ENCODE peak calls at places on chromosomes 13 and 19, in five cellular contexts. One of them, this sample, is unnamed.

GRCh38 chr19:16074488-16075365 is 1.6 kb upstream of the TPM4 start:
- DNase-seq in A549: no peak
- DNase-seq in HepG2: no peak
- DNase-seq in GM12878: no peak
- DNase-seq in K562: no peak
- DNase-seq in this sample: no peak

GRCh38 chr13:71613347-71613746 is 253.7 kb downstream of the DACH1 start:
- DNase-seq in A549: no peak
- DNase-seq in HepG2: no peak
- DNase-seq in GM12878: no peak
- DNase-seq in K562: no peak
- DNase-seq in this sample: peak

GRCh38 chr19:38216785-38217746 is 7.0 kb downstream of the DPF1 start:
- DNase-seq in A549: no peak
- DNase-seq in HepG2: no peak
- DNase-seq in GM12878: no peak
- DNase-seq in K562: peak
- DNase-seq in this sample: no peak

GRCh38 chr19:2810141-2811091 is 9.3 kb upstream of the ZNF554 start:
- DNase-seq in A549: no peak
- DNase-seq in HepG2: no peak
- DNase-seq in GM12878: no peak
- DNase-seq in K562: no peak
- DNase-seq in this sample: no peak

GRCh38 chr19:51695702-51696315 is 2.7 kb downstream of the SPACA6 start:
- DNase-seq in A549: no peak
- DNase-seq in HepG2: no peak
- DNase-seq in GM12878: no peak
- DNase-seq in K562: no peak
- DNase-seq in this sample: no peak

GRCh38 chr19:55229145-55229788 is 704 bp upstream of the TMEM86B start:
- DNase-seq in A549: no peak
- DNase-seq in HepG2: no peak
- DNase-seq in GM12878: no peak
- DNase-seq in K562: no peak
- DNase-seq in this sample: no peak

GRCh38 chr19:34985249-34986022 is 14.7 kb upstream of the GRAMD1A start:
- DNase-seq in A549: no peak
- DNase-seq in HepG2: no peak
- DNase-seq in GM12878: no peak
- DNase-seq in K562: no peak
- DNase-seq in this sample: no peak

GRCh38 chr13:98847780-98848179 is 95.3 kb upstream of the SLC15A1 start:
- DNase-seq in A549: no peak
- DNase-seq in HepG2: no peak
- DNase-seq in GM12878: no peak
- DNase-seq in K562: peak
- DNase-seq in this sample: peak

GRCh38 chr13:76225815-76226489 is 589.8 kb downstream of the LMO7 start:
- DNase-seq in A549: no peak
- DNase-seq in HepG2: no peak
- DNase-seq in GM12878: no peak
- DNase-seq in K562: no peak
- DNase-seq in this sample: no peak

GRCh38 chr19:48512504-48513288 is 1.1 kb upstream of the LMTK3 start:
- DNase-seq in A549: no peak
- DNase-seq in HepG2: no peak
- DNase-seq in GM12878: no peak
- DNase-seq in K562: no peak
- DNase-seq in this sample: peak
- H3K4me3 ChIP-seq in A549: peak
- H3K4me3 ChIP-seq in HepG2: peak
- H3K4me3 ChIP-seq in GM12878: peak
- H3K4me3 ChIP-seq in K562: peak
- H3K4me3 ChIP-seq in this sample: peak

DNA sequence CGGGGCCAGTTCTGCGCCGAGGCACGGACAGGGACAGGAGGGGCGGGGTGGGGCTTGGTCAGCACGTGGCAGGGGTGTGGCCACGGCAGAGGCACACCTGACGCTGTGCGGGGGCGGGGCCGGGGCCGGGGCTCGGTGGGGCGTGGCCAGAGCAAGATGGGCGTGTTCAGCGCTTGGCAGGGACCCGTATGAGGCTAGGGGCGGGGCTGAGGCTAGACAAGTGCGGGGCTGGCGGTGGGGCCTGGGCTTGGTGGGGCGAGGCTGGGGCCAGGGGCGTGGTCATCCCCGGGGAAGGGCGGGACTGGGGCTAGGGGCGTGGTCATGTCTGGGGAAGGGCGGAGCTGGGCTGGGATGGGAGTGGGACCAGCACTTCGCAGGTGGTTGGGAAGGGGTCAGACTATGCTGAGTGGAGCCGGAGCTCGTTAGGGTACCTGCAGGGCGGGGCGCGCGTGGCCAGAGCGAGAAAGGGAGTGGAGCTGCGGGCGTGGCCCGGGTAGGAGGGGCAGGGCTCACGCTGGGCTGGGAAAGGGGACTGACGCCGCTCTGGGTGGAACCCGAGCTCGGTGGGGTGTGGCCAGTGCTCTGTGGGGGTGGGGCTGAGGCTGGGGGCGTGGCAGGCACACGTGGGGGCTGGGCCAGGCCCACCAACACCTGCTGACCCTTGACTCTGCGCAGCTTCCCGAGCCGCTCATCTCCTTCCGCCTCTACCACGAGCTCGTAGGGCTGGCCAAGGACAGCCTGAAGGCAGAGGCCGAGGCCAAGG is 12.8 kb downstream of the POLR2E start:
- DNase-seq in A549: peak
- DNase-seq in HepG2: no peak
- DNase-seq in GM12878: no peak
- DNase-seq in K562: peak
- DNase-seq in this sample: peak
- TF ChIP-seq MYC in A549: no peak
- TF ChIP-seq MYC in HepG2: no peak
- TF ChIP-seq MYC in GM12878: no peak
- TF ChIP-seq MYC in K562: no peak
- TF ChIP-seq MYC in this sample: no peak

DNA sequence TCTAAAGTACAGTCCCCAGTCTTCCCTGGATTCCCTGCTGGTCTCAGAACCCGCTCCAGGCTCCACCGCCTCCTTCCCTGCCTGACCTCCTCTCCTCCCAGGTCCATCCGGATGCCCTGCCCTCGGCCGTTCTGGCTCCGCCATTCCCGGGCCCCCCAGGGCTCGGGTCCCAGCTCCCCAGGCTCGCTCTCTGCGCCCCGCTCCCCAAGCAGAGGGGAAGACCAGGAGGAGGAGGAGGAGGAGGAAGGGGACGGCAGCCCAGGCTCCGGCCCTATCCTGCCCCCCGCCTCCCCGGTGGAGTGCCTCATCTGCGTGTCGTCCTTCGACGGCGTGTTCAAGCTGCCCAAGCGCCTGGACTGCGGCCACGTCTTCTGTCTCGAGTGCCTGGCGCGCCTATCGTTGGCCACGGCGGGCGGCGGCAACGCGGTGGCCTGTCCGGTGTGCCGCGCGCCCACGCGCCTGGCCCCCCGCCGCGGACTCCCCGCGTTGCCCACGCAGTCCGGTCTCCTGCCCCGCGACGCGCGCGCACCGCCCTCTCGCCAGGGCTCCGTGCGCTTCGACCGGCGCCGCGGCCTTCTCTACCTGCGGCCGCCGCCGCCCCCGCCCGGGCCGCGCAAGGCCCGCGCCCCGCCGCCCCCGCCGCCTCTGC is 647 bp downstream of the RNF225 start:
- DNase-seq in A549: no peak
- DNase-seq in HepG2: no peak
- DNase-seq in GM12878: no peak
- DNase-seq in K562: no peak
- DNase-seq in this sample: no peak
- H3K4me3 ChIP-seq in A549: no peak
- H3K4me3 ChIP-seq in HepG2: no peak
- H3K4me3 ChIP-seq in GM12878: no peak
- H3K4me3 ChIP-seq in K562: no peak
- H3K4me3 ChIP-seq in this sample: no peak

DNA sequence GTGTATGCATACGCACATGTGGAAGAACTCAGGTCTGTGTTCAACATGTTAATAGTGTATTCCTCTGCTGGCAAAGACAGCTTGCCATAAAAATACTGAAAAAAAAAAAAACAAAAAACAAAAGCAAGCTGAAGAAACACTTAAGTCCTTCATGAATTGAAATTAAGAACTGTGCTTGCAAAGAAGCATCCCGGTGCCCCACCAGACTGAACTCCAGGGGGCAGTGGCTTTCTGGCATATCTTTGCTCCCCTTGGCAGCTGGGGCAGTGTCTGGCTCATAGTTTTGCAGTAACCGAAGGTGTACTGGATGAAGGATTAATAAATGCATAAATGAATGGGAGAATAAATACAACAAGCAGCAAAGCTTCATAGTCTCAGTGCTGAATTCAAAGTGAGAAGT is 187.6 kb downstream of the LHFPL6 start:
- DNase-seq in A549: no peak
- DNase-seq in HepG2: no peak
- DNase-seq in GM12878: no peak
- DNase-seq in K562: no peak
- DNase-seq in this sample: peak
- TF ChIP-seq MYC in A549: no peak
- TF ChIP-seq MYC in HepG2: no peak
- TF ChIP-seq MYC in GM12878: no peak
- TF ChIP-seq MYC in K562: no peak
- TF ChIP-seq MYC in this sample: no peak

DNA sequence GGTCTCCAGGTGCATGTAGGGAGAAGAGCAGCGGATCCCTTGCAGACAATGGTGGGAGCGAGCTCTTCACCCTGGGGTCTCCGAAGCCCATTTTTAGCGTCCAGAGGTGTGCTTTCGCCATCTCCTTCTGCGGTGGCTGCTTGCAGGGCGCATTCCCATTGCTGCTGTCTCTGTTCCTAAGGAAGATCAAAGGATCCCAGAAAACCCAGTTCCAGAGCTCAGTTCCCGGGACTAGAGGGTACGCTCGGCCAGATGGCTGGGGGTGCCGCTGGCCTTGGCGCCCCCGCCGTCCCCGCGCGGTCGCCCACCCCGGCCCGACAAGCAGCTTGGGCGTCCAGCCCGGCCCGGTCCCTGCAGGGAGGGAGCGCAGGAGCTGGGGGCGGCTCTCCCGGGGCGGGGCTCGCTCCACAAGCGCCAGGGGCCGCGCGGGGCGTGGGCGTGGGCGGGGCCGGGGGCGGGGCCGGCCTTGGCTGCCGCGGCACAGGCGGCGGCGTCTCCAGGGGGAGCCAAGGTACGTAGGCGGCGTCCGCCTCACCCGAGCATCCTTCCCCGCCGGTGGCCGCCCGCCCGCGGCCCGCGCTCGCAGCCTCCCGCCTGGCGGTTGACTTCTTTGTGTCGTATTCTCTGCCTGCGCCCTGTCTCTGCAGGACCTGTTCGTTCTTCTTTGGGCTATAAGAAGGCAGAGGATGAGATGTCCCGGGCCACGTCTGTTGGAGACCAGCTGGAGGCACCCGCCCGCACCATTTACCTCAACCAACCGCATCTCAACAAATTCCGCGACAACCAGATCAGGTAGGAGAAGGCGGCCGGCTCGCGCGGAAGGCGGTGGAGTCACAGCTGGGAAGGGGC is 96.8 kb downstream of the ATP8A2 start:
- DNase-seq in A549: peak
- DNase-seq in HepG2: no peak
- DNase-seq in GM12878: no peak
- DNase-seq in K562: peak
- DNase-seq in this sample: no peak
- H3K4me3 ChIP-seq in A549: peak
- H3K4me3 ChIP-seq in HepG2: no peak
- H3K4me3 ChIP-seq in GM12878: no peak
- H3K4me3 ChIP-seq in K562: no peak
- H3K4me3 ChIP-seq in this sample: no peak

GRCh38 chr13:94415484-94415883 is 64.0 kb downstream of the DCT start:
- DNase-seq in A549: no peak
- DNase-seq in HepG2: no peak
- DNase-seq in GM12878: no peak
- DNase-seq in K562: no peak
- DNase-seq in this sample: no peak

GRCh38 chr13:94417294-94417693 is 62.2 kb downstream of the DCT start:
- DNase-seq in A549: no peak
- DNase-seq in HepG2: no peak
- DNase-seq in GM12878: no peak
- DNase-seq in K562: no peak
- DNase-seq in this sample: no peak

GRCh38 chr13:94419304-94419943 is 60.1 kb downstream of the DCT start:
- DNase-seq in A549: no peak
- DNase-seq in HepG2: no peak
- DNase-seq in GM12878: no peak
- DNase-seq in K562: no peak
- DNase-seq in this sample: peak

GRCh38 chr13:94414141-94414540 is 65.3 kb downstream of the DCT start:
- DNase-seq in A549: no peak
- DNase-seq in HepG2: no peak
- DNase-seq in GM12878: no peak
- DNase-seq in K562: no peak
- DNase-seq in this sample: no peak

GRCh38 chr13:94416454-94417080 is 62.9 kb downstream of the DCT start:
- DNase-seq in A549: no peak
- DNase-seq in HepG2: peak
- DNase-seq in GM12878: no peak
- DNase-seq in K562: no peak
- DNase-seq in this sample: peak
- TF ChIP-seq MYC in A549: no peak
- TF ChIP-seq MYC in HepG2: no peak
- TF ChIP-seq MYC in GM12878: no peak
- TF ChIP-seq MYC in K562: no peak
- TF ChIP-seq MYC in this sample: no peak

GRCh38 chr19:1507763-1508506 is 4.9 kb downstream of the ADAMTSL5 start:
- DNase-seq in A549: peak
- DNase-seq in HepG2: peak
- DNase-seq in GM12878: peak
- DNase-seq in K562: peak
- DNase-seq in this sample: peak
- H3K4me3 ChIP-seq in A549: peak
- H3K4me3 ChIP-seq in HepG2: no peak
- H3K4me3 ChIP-seq in GM12878: peak
- H3K4me3 ChIP-seq in K562: peak
- H3K4me3 ChIP-seq in this sample: no peak

GRCh38 chr19:47190167-47190727 is 40.8 kb downstream of the BBC3 start:
- DNase-seq in A549: peak
- DNase-seq in HepG2: peak
- DNase-seq in GM12878: no peak
- DNase-seq in K562: peak
- DNase-seq in this sample: no peak
- TF ChIP-seq MYC in A549: no peak
- TF ChIP-seq MYC in HepG2: no peak
- TF ChIP-seq MYC in GM12878: no peak
- TF ChIP-seq MYC in K562: no peak
- TF ChIP-seq MYC in this sample: no peak

This sample was measured in NB4.